ENCODE peak calls at places on chromosomes 2 and 18, in six cellular contexts. One of them, this sample, is unnamed. For H3K9me3 and H3K9me2, the result is how much of the 10 kb centered on the place peaks cover.

GRCh38 chr18:37654711-37655369 is 89.2 kb upstream of the CELF4 start:
- DNase-seq in MM.1S: no peak
- DNase-seq in HCT116: no peak
- DNase-seq in GM23248: no peak
- DNase-seq in PC-3: no peak
- DNase-seq in SK-N-SH: no peak
- DNase-seq in this sample: no peak

GRCh38 chr2:54936766-54937165 is 113.5 kb downstream of the RTN4 start:
- DNase-seq in MM.1S: no peak
- DNase-seq in HCT116: no peak
- DNase-seq in GM23248: no peak
- DNase-seq in PC-3: no peak
- DNase-seq in SK-N-SH: no peak
- DNase-seq in this sample: no peak

GRCh38 chr2:231613054-231613654 is 20.5 kb downstream of the TEX44 start:
- DNase-seq in MM.1S: no peak
- DNase-seq in HCT116: no peak
- DNase-seq in GM23248: peak
- DNase-seq in PC-3: no peak
- DNase-seq in SK-N-SH: no peak
- DNase-seq in this sample: no peak

GRCh38 chr2:138201326-138201725 is 237.1 kb downstream of the HNMT start:
- DNase-seq in MM.1S: no peak
- DNase-seq in HCT116: no peak
- DNase-seq in GM23248: peak
- DNase-seq in PC-3: no peak
- DNase-seq in SK-N-SH: no peak
- DNase-seq in this sample: no peak

GRCh38 chr2:168336786-168337388 is 89.5 kb upstream of the STK39 start:
- DNase-seq in MM.1S: peak
- DNase-seq in HCT116: peak
- DNase-seq in GM23248: no peak
- DNase-seq in PC-3: peak
- DNase-seq in SK-N-SH: no peak
- DNase-seq in this sample: peak

GRCh38 chr18:46756172-46756558 is 688 bp downstream of the ST8SIA5 start:
- DNase-seq in MM.1S: no peak
- DNase-seq in HCT116: no peak
- DNase-seq in GM23248: peak
- DNase-seq in PC-3: no peak
- DNase-seq in SK-N-SH: peak
- DNase-seq in this sample: no peak

GRCh38 chr18:55381277-55381676 is 206.7 kb downstream of the TCF4 start:
- DNase-seq in MM.1S: peak
- DNase-seq in HCT116: no peak
- DNase-seq in GM23248: peak
- DNase-seq in PC-3: no peak
- DNase-seq in SK-N-SH: no peak
- DNase-seq in this sample: no peak

GRCh38 chr2:225282858-225283693 is 116.4 kb upstream of the NYAP2 start:
- DNase-seq in MM.1S: peak
- DNase-seq in HCT116: peak
- DNase-seq in GM23248: peak
- DNase-seq in PC-3: peak
- DNase-seq in SK-N-SH: peak
- DNase-seq in this sample: peak

GRCh38 chr2:201248288-201248844 is 12.0 kb upstream of the CASP8 start:
- DNase-seq in MM.1S: no peak
- DNase-seq in HCT116: no peak
- DNase-seq in GM23248: no peak
- DNase-seq in PC-3: no peak
- DNase-seq in SK-N-SH: no peak
- DNase-seq in this sample: no peak

GRCh38 chr18:57915848-57916596 is 112.9 kb upstream of the ATP8B1 start:
- DNase-seq in MM.1S: no peak
- DNase-seq in HCT116: no peak
- DNase-seq in GM23248: no peak
- DNase-seq in PC-3: no peak
- DNase-seq in SK-N-SH: peak
- DNase-seq in this sample: no peak

GRCh38 chr18:47953471-47953931 is 23.0 kb upstream of the SMAD2 start:
- DNase-seq in MM.1S: peak
- DNase-seq in HCT116: no peak
- DNase-seq in GM23248: peak
- DNase-seq in PC-3: peak
- DNase-seq in SK-N-SH: no peak
- DNase-seq in this sample: no peak

GRCh38 chr2:46770622-46771021 is 145.0 kb downstream of the MCFD2 start:
- DNase-seq in MM.1S: no peak
- DNase-seq in HCT116: no peak
- DNase-seq in GM23248: peak
- DNase-seq in PC-3: no peak
- DNase-seq in SK-N-SH: no peak
- DNase-seq in this sample: no peak

GRCh38 chr18:57630759-57631660 is 9.4 kb upstream of the NARS1 start:
- DNase-seq in MM.1S: no peak
- DNase-seq in HCT116: no peak
- DNase-seq in GM23248: peak
- DNase-seq in PC-3: no peak
- DNase-seq in SK-N-SH: no peak
- DNase-seq in this sample: peak

GRCh38 chr18:47595816-47596501 is 334.5 kb downstream of the SMAD2 start:
- DNase-seq in MM.1S: no peak
- DNase-seq in HCT116: peak
- DNase-seq in GM23248: peak
- DNase-seq in PC-3: peak
- DNase-seq in SK-N-SH: no peak
- DNase-seq in this sample: peak

GRCh38 chr18:74498712-74499629 is 2.8 kb downstream of the CNDP2 start:
- DNase-seq in MM.1S: peak
- DNase-seq in HCT116: no peak
- DNase-seq in GM23248: peak
- DNase-seq in PC-3: no peak
- DNase-seq in SK-N-SH: no peak
- DNase-seq in this sample: peak

GRCh38 chr2:161122772-161123530 is 37.3 kb upstream of the TANK start:
- DNase-seq in MM.1S: peak
- DNase-seq in HCT116: peak
- DNase-seq in GM23248: peak
- DNase-seq in PC-3: peak
- DNase-seq in SK-N-SH: no peak
- DNase-seq in this sample: no peak

GRCh38 chr2:140376686-140377085 is 1596.5 kb upstream of the NXPH2 start:
- DNase-seq in MM.1S: no peak
- DNase-seq in HCT116: no peak
- DNase-seq in GM23248: no peak
- DNase-seq in PC-3: no peak
- DNase-seq in SK-N-SH: no peak
- DNase-seq in this sample: no peak

GRCh38 chr2:237895544-237896506 is 36.4 kb downstream of the RAMP1 start:
- DNase-seq in MM.1S: no peak
- DNase-seq in HCT116: no peak
- DNase-seq in GM23248: no peak
- DNase-seq in PC-3: no peak
- DNase-seq in SK-N-SH: peak
- DNase-seq in this sample: no peak

GRCh38 chr2:240462704-240463273 is 27.3 kb downstream of the GPC1 start:
- DNase-seq in MM.1S: no peak
- DNase-seq in HCT116: no peak
- DNase-seq in GM23248: no peak
- DNase-seq in PC-3: no peak
- DNase-seq in SK-N-SH: no peak
- DNase-seq in this sample: no peak

GRCh38 chr2:19607400-19607799 is 249.0 kb upstream of the OSR1 start:
- DNase-seq in MM.1S: no peak
- DNase-seq in HCT116: no peak
- DNase-seq in GM23248: peak
- DNase-seq in PC-3: peak
- DNase-seq in SK-N-SH: no peak
- DNase-seq in this sample: no peak

GRCh38 chr2:19607931-19608762 is 249.7 kb upstream of the OSR1 start:
- DNase-seq in MM.1S: no peak
- DNase-seq in HCT116: no peak
- DNase-seq in GM23248: peak
- DNase-seq in PC-3: peak
- DNase-seq in SK-N-SH: no peak
- DNase-seq in this sample: no peak

GRCh38 chr2:19614066-19614465 is 255.6 kb upstream of the OSR1 start:
- DNase-seq in MM.1S: no peak
- DNase-seq in HCT116: no peak
- DNase-seq in GM23248: peak
- DNase-seq in PC-3: peak
- DNase-seq in SK-N-SH: no peak
- DNase-seq in this sample: no peak

GRCh38 chr2:19609266-19609665 is 250.8 kb upstream of the OSR1 start:
- DNase-seq in MM.1S: no peak
- DNase-seq in HCT116: no peak
- DNase-seq in GM23248: peak
- DNase-seq in PC-3: no peak
- DNase-seq in SK-N-SH: no peak
- DNase-seq in this sample: no peak

GRCh38 chr2:19611491-19612332 is 253.3 kb upstream of the OSR1 start:
- DNase-seq in MM.1S: peak
- DNase-seq in HCT116: peak
- DNase-seq in GM23248: peak
- DNase-seq in PC-3: peak
- DNase-seq in SK-N-SH: no peak
- DNase-seq in this sample: no peak
- H3K9ac ChIP-seq in MM.1S: no peak
- H3K9ac ChIP-seq in HCT116: peak
- H3K9ac ChIP-seq in GM23248: peak
- H3K9ac ChIP-seq in PC-3: peak
- H3K9ac ChIP-seq in SK-N-SH: no peak
- H3K9ac ChIP-seq in this sample: no peak

DNA sequence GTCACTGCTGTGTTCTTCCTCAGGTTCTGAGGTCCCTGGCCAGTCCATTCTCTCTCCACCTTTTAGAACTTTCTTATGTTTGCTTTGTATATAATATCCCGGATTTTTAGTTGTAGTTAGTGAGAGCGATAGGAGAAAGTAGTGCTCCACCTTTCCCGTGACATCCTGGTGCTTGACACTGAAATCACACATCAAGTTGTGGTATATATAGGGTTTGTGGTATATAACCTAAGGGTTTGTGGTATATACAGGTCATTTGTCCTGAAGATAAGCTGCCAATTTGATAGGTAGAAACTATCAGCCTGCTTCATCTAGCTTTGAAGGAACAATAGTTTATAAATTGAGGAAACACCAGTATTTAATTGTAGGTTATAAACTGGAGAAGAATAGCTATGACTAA is 13.1 kb downstream of the ZNF892 start:
- DNase-seq in MM.1S: no peak
- DNase-seq in HCT116: no peak
- DNase-seq in GM23248: no peak
- DNase-seq in PC-3: no peak
- DNase-seq in SK-N-SH: no peak
- DNase-seq in this sample: no peak
- H3K9me3 ChIP-seq in MM.1S: under half
- H3K9me3 ChIP-seq in HCT116: under half
- H3K9me3 ChIP-seq in GM23248: under half
- H3K9me3 ChIP-seq in PC-3: half or more
- H3K9me3 ChIP-seq in SK-N-SH: under half
- H3K9me3 ChIP-seq in this sample: under half

GRCh38 chr2:128640166-128640846 is 321.6 kb upstream of the HS6ST1 start:
- DNase-seq in MM.1S: no peak
- DNase-seq in HCT116: no peak
- DNase-seq in GM23248: peak
- DNase-seq in PC-3: no peak
- DNase-seq in SK-N-SH: no peak
- DNase-seq in this sample: no peak

GRCh38 chr2:128641421-128642095 is 322.9 kb upstream of the HS6ST1 start:
- DNase-seq in MM.1S: no peak
- DNase-seq in HCT116: no peak
- DNase-seq in GM23248: no peak
- DNase-seq in PC-3: no peak
- DNase-seq in SK-N-SH: no peak
- DNase-seq in this sample: no peak

GRCh38 chr2:128642316-128642715 is 323.6 kb upstream of the HS6ST1 start:
- DNase-seq in MM.1S: no peak
- DNase-seq in HCT116: no peak
- DNase-seq in GM23248: no peak
- DNase-seq in PC-3: no peak
- DNase-seq in SK-N-SH: no peak
- DNase-seq in this sample: no peak

GRCh38 chr2:128642801-128643200 is 324.1 kb upstream of the HS6ST1 start:
- DNase-seq in MM.1S: no peak
- DNase-seq in HCT116: no peak
- DNase-seq in GM23248: no peak
- DNase-seq in PC-3: no peak
- DNase-seq in SK-N-SH: no peak
- DNase-seq in this sample: no peak

GRCh38 chr2:128640847-128641360 is 322.2 kb upstream of the HS6ST1 start:
- DNase-seq in MM.1S: no peak
- DNase-seq in HCT116: no peak
- DNase-seq in GM23248: no peak
- DNase-seq in PC-3: no peak
- DNase-seq in SK-N-SH: no peak
- DNase-seq in this sample: no peak
- H3K9me2 ChIP-seq in MM.1S: under half
- H3K9me2 ChIP-seq in HCT116: under half
- H3K9me2 ChIP-seq in GM23248: under half
- H3K9me2 ChIP-seq in PC-3: under half
- H3K9me2 ChIP-seq in SK-N-SH: under half
- H3K9me2 ChIP-seq in this sample: under half

GRCh38 chr2:191679818-191680600 is 2.1 kb downstream of the NABP1 start:
- DNase-seq in MM.1S: peak
- DNase-seq in HCT116: peak
- DNase-seq in GM23248: peak
- DNase-seq in PC-3: peak
- DNase-seq in SK-N-SH: no peak
- DNase-seq in this sample: peak

GRCh38 chr2:191686079-191686478 is 8.1 kb downstream of the NABP1 start:
- DNase-seq in MM.1S: no peak
- DNase-seq in HCT116: no peak
- DNase-seq in GM23248: peak
- DNase-seq in PC-3: no peak
- DNase-seq in SK-N-SH: no peak
- DNase-seq in this sample: no peak

GRCh38 chr2:191680639-191681038 is 2.7 kb downstream of the NABP1 start:
- DNase-seq in MM.1S: no peak
- DNase-seq in HCT116: no peak
- DNase-seq in GM23248: no peak
- DNase-seq in PC-3: no peak
- DNase-seq in SK-N-SH: no peak
- DNase-seq in this sample: no peak

GRCh38 chr2:191678437-191679110 is 638 bp downstream of the NABP1 start:
- DNase-seq in MM.1S: peak
- DNase-seq in HCT116: no peak
- DNase-seq in GM23248: peak
- DNase-seq in PC-3: peak
- DNase-seq in SK-N-SH: peak
- DNase-seq in this sample: peak

DNA sequence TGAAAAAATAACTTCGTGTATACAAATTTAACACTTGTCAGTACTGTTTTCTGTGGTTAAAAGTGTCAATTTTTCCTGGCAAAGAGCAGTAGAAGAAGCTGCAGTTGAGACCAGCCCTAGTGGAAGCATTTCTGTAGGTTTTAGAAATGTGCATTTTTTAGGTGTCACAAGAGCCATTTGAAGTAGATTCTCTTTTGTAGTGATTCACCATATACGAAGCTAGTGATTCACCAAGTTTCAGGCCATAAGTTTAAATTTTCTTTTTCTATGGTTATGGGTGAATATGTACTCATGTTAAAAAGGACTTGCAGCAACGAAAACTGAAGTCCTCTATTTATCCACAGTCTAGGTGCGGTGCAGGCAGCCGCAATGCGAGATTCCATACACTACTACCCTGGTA is 4.2 kb downstream of the NABP1 start:
- DNase-seq in MM.1S: no peak
- DNase-seq in HCT116: no peak
- DNase-seq in GM23248: peak
- DNase-seq in PC-3: peak
- DNase-seq in SK-N-SH: no peak
- DNase-seq in this sample: no peak
- H3K9ac ChIP-seq in MM.1S: no peak
- H3K9ac ChIP-seq in HCT116: no peak
- H3K9ac ChIP-seq in GM23248: peak
- H3K9ac ChIP-seq in PC-3: peak
- H3K9ac ChIP-seq in SK-N-SH: peak
- H3K9ac ChIP-seq in this sample: no peak